ENCODE peak calls at places on chromosomes 16 and 17, in five cellular contexts. S is AG08396, F is A549, E is KG1, I is left cardiac atrium. H is an unnamed sample.
A peak's percentile ranks its signal among the peaks of the same experiment; 100 is the strongest.

GRCh38 chr17:74601944-74602572 is 10.0 kb upstream of the CD300LD start:
- DNase-seq in S (peak; percentile 40), F (peak; percentile 70), E (no peak), I (no peak), H (no peak)

GRCh38 chr16:51155901-51156810 is 5.1 kb upstream of the SALL1 start:
- DNase-seq in S (no peak), F (peak; percentile 13), E (no peak), I (no peak), H (no peak)

GRCh38 chr17:72432881-72433280 is 312.1 kb downstream of the SOX9 start:
- DNase-seq in S (no peak), F (no peak), E (no peak), I (no peak), H (no peak)

GRCh38 chr17:8326591-8327583 is 12.8 kb upstream of the ODF4 start:
- DNase-seq in S (peak; percentile 53), F (no peak), E (no peak), I (peak; percentile 62), H (peak; percentile 83)

GRCh38 chr16:67463059-67463458 is 17.9 kb downstream of the ATP6V0D1 start:
- DNase-seq in S (no peak), F (no peak), E (no peak), I (no peak), H (no peak)

GRCh38 chr17:35790826-35791225 is 4.6 kb downstream of the MMP28 start:
- DNase-seq in S (no peak), F (no peak), E (no peak), I (no peak), H (no peak)

GRCh38 chr16:30030841-30031413 is at the start of gene TLCD3B:
- DNase-seq in S (no peak), F (no peak), E (no peak), I (no peak), H (no peak)

GRCh38 chr16:3968556-3968955 is 88.0 kb upstream of the CREBBP start:
- DNase-seq in S (no peak), F (no peak), E (no peak), I (no peak), H (no peak)

GRCh38 chr16:49014300-49015188 is 267.1 kb downstream of the CBLN1 start:
- DNase-seq in S (no peak), F (no peak), E (no peak), I (no peak), H (no peak)

GRCh38 chr16:24700549-24701392 is 28.7 kb upstream of the TNRC6A start:
- DNase-seq in S (peak; percentile 91), F (peak; percentile 94), E (no peak), I (peak; percentile 75), H (peak; percentile 83)

GRCh38 chr16:55046146-55046460 is 115.4 kb downstream of the IRX5 start:
- DNase-seq in S (no peak), F (no peak), E (no peak), I (no peak), H (no peak)

GRCh38 chr16:87948119-87948545 is 3.1 kb upstream of the BANP start:
- DNase-seq in S (no peak), F (no peak), E (peak; percentile 21), I (no peak), H (peak; percentile 48)

GRCh38 chr16:64808474-64808873 is 313.4 kb downstream of the CDH11 start:
- DNase-seq in S (no peak), F (no peak), E (no peak), I (no peak), H (no peak)

GRCh38 chr17:51322390-51323029 is 62.2 kb downstream of the UTP18 start:
- DNase-seq in S (no peak), F (peak; percentile 70), E (peak; percentile 19), I (no peak), H (no peak)

GRCh38 chr17:27332052-27332403 is 38.1 kb downstream of the WSB1 start:
- DNase-seq in S (no peak), F (no peak), E (no peak), I (no peak), H (no peak)

GRCh38 chr17:29757788-29758187 is 135.1 kb upstream of the CORO6 start:
- DNase-seq in S (no peak), F (no peak), E (no peak), I (no peak), H (no peak)

GRCh38 chr16:55372792-55373488 is 48.9 kb downstream of the IRX6 start:
- DNase-seq in S (no peak), F (no peak), E (no peak), I (peak; percentile 34), H (no peak)

GRCh38 chr17:57415737-57416354 is 159.5 kb downstream of the MSI2 start:
- DNase-seq in S (no peak), F (no peak), E (no peak), I (no peak), H (no peak)

GRCh38 chr16:86517652-86518258 is 7.4 kb downstream of the FOXF1 start:
- DNase-seq in S (peak; percentile 85), F (peak; percentile 63), E (no peak), I (peak; percentile 68), H (peak; percentile 85)

GRCh38 chr17:72466199-72466598 is 345.4 kb downstream of the SOX9 start:
- DNase-seq in S (peak; percentile 37), F (peak; percentile 95), E (no peak), I (no peak), H (no peak)

GRCh38 chr17:6027342-6028024 is 42.7 kb upstream of the WSCD1 start:
- DNase-seq in S (no peak), F (no peak), E (no peak), I (no peak), H (no peak)

GRCh38 chr16:848510-849253 is 48.1 kb upstream of the GNG13 start:
- DNase-seq in S (no peak), F (no peak), E (no peak), I (peak; percentile 10), H (no peak)

GRCh38 chr17:17253445-17253844 is 16.5 kb upstream of the FLCN start:
- DNase-seq in S (no peak), F (peak; percentile 25), E (no peak), I (no peak), H (no peak)

GRCh38 chr17:9783012-9783411 is 8.4 kb downstream of the DHRS7C start:
- DNase-seq in S (no peak), F (no peak), E (no peak), I (no peak), H (no peak)